ENCODE peak calls at places on chromosomes 5 and 9, in seven cellular contexts. F is RWPE1; T is NCI-H1105; Z is brain microvascular endothelial cell; J is stimulated activated CD4-positive, alpha-beta T cell treated with anti-CD3 and anti-CD28 coated beads, TNF-alpha, amount 100 ng/mL, for 1 hour; B is AG08396; Q is hepatocyte. H is an unnamed sample.

GRCh38 chr5:5421961-5422818 is at the start of gene ICE1:
- DNase-seq in Q (peak; percentile 98), B (peak; percentile 96), F (peak; percentile 97), J (peak; percentile 84), Z (peak; percentile 96), T (peak; percentile 97), H (peak; percentile 99)

GRCh38 chr9:29968831-29969230 is 2395.6 kb upstream of the C9orf72 start:
- DNase-seq in Q (no peak), F (no peak), Z (no peak), T (no peak), J (no peak), B (no peak), H (peak; percentile 36)

GRCh38 chr9:20200900-20201495 is 412.2 kb upstream of the SLC24A2 start:
- DNase-seq in F (no peak), J (no peak), B (no peak), T (no peak), Z (no peak), Q (no peak), H (no peak)

GRCh38 chr9:4923141-4923540 is 61.9 kb upstream of the JAK2 start:
- DNase-seq in Z (no peak), T (no peak), B (no peak), F (no peak), Q (no peak), J (no peak), H (no peak)

GRCh38 chr5:52007230-52007858 is 624.1 kb downstream of the ISL1 start:
- DNase-seq in F (peak; percentile 53), Q (peak; percentile 75), Z (peak; percentile 4), J (no peak), B (peak; percentile 2), T (peak; percentile 75), H (no peak)

GRCh38 chr9:137129089-137129455 is 9.9 kb upstream of the GRIN1 start:
- DNase-seq in F (no peak), T (no peak), Z (peak; percentile 17), Q (no peak), B (no peak), J (no peak), H (peak; percentile 47)

GRCh38 chr9:86288501-86288900 is 6.2 kb upstream of the ISCA1 start:
- DNase-seq in F (no peak), Q (no peak), T (no peak), Z (no peak), B (no peak), J (no peak), H (no peak)

GRCh38 chr5:152883061-152883460 is 478.0 kb upstream of the NMUR2 start:
- DNase-seq in B (no peak), T (peak; percentile 67), Q (no peak), J (no peak), Z (no peak), F (no peak), H (no peak)

GRCh38 chr9:89739531-89740315 is 134.9 kb downstream of the GADD45G start:
- DNase-seq in T (no peak), F (no peak), B (no peak), Z (no peak), Q (no peak), J (no peak), H (no peak)

GRCh38 chr5:132013006-132013689 is 1.7 kb upstream of the ACSL6 start:
- DNase-seq in Z (no peak), F (no peak), T (no peak), Q (no peak), J (no peak), B (no peak), H (no peak)

GRCh38 chr9:30140415-30140814 is 2244.0 kb upstream of the ACO1 start:
- DNase-seq in Q (no peak), F (no peak), B (no peak), Z (no peak), J (no peak), T (no peak), H (no peak)

GRCh38 chr9:4334439-4334838 is 34.6 kb upstream of the GLIS3 start:
- DNase-seq in Q (peak; percentile 59), T (peak; percentile 53), J (no peak), Z (no peak), B (no peak), F (no peak), H (peak; percentile 72)

GRCh38 chr9:132588098-132588497 is 5.7 kb downstream of the BARHL1 start:
- DNase-seq in F (no peak), T (no peak), J (no peak), Q (no peak), B (no peak), Z (no peak), H (no peak)

GRCh38 chr9:106961623-106962022 is 98.7 kb downstream of the ZNF462 start:
- DNase-seq in Q (no peak), J (no peak), B (no peak), T (no peak), Z (peak; percentile 36), F (no peak), H (no peak)

H was measured in Peyer's patch.